ENCODE peak calls at places on chromosome 14, in five cellular contexts. U is kidney, W is mammary epithelial cell, H is colonic mucosa, T is neural progenitor cell. F is an unnamed sample.

GRCh38 chr14:59310644-59311043 is 122.2 kb downstream of the DAAM1 start:
- DNase-seq in U (no peak), W (no peak), H (no peak), T (no peak), F (no peak)

GRCh38 chr14:79631276-79631675 is 580.0 kb downstream of the DIO2 start:
- DNase-seq in U (peak), W (no peak), H (no peak), T (no peak), F (no peak)

GRCh38 chr14:29227631-29228030 is 461.0 kb downstream of the FOXG1 start:
- DNase-seq in U (no peak), W (no peak), H (no peak), T (no peak), F (no peak)

GRCh38 chr14:87434680-87435079 is 558.3 kb downstream of the GALC start:
- DNase-seq in U (no peak), W (no peak), H (no peak), T (peak), F (no peak)

GRCh38 chr14:68173227-68173972 is 353.8 kb downstream of the RAD51B start:
- DNase-seq in U (no peak), W (no peak), H (no peak), T (no peak), F (no peak)

GRCh38 chr14:94345344-94346072 is 22.4 kb upstream of the SERPINA6 start:
- DNase-seq in U (no peak), W (peak), H (no peak), T (no peak), F (no peak)

GRCh38 chr14:89040080-89040437 is 215.6 kb downstream of the TTC8 start:
- DNase-seq in U (no peak), W (no peak), H (no peak), T (no peak), F (no peak)

GRCh38 chr14:75979641-75980422 is 2.0 kb downstream of the TGFB3 start:
- DNase-seq in U (peak), W (no peak), H (no peak), T (no peak), F (no peak)

GRCh38 chr14:95140060-95140858 is 17.1 kb downstream of the DICER1 start:
- DNase-seq in U (no peak), W (peak), H (no peak), T (no peak), F (no peak)

GRCh38 chr14:44712095-44712822 is 205.2 kb upstream of the FSCB start:
- DNase-seq in U (no peak), W (no peak), H (no peak), T (peak), F (no peak)

GRCh38 chr14:47442206-47442605 is 233.2 kb downstream of the MDGA2 start:
- DNase-seq in U (no peak), W (peak), H (no peak), T (peak), F (no peak)

GRCh38 chr14:65287264-65288131 is 125.0 kb upstream of the FUT8 start:
- DNase-seq in U (no peak), W (no peak), H (no peak), T (no peak), F (peak)

GRCh38 chr14:50002926-50003212 is 110.0 kb downstream of the ARF6 start:
- DNase-seq in U (no peak), W (no peak), H (no peak), T (no peak), F (no peak)

GRCh38 chr14:75539165-75539561 is 16.9 kb downstream of the BATF start:
- DNase-seq in U (no peak), W (no peak), H (no peak), T (no peak), F (no peak)

GRCh38 chr14:54681819-54682261 is 114.9 kb downstream of the SAMD4A start:
- DNase-seq in U (no peak), W (peak), H (no peak), T (no peak), F (no peak)

GRCh38 chr14:64191756-64192155 is 102.4 kb downstream of the ESR2 start:
- DNase-seq in U (no peak), W (peak), H (no peak), T (no peak), F (no peak)

GRCh38 chr14:80845877-80846276 is 95.7 kb downstream of the CEP128 start:
- DNase-seq in U (no peak), W (no peak), H (no peak), T (no peak), F (no peak)

GRCh38 chr14:71212683-71213107 is 305.4 kb downstream of the PCNX1 start:
- DNase-seq in U (no peak), W (peak), H (no peak), T (peak), F (peak)

GRCh38 chr14:30607156-30607780 is 14.9 kb upstream of the SCFD1 start:
- DNase-seq in U (no peak), W (no peak), H (no peak), T (no peak), F (no peak)

GRCh38 chr14:105013150-105013787 is 7.6 kb downstream of the CDCA4 start:
- DNase-seq in U (no peak), W (no peak), H (no peak), T (no peak), F (no peak)

GRCh38 chr14:69543341-69544249 is 31.1 kb downstream of the CCDC177 start:
- DNase-seq in U (peak), W (peak), H (peak), T (peak), F (peak)

GRCh38 chr14:67003009-67003753 is 186.1 kb upstream of the GARIN2 start:
- DNase-seq in U (no peak), W (peak), H (no peak), T (no peak), F (no peak)

GRCh38 chr14:95959317-95959716 is 79.8 kb upstream of the C14orf132 start:
- DNase-seq in U (no peak), W (no peak), H (no peak), T (no peak), F (no peak)

GRCh38 chr14:67734675-67735074 is 33.0 kb downstream of the RDH12 start:
- DNase-seq in U (no peak), W (no peak), H (no peak), T (peak), F (no peak)

DNA sequence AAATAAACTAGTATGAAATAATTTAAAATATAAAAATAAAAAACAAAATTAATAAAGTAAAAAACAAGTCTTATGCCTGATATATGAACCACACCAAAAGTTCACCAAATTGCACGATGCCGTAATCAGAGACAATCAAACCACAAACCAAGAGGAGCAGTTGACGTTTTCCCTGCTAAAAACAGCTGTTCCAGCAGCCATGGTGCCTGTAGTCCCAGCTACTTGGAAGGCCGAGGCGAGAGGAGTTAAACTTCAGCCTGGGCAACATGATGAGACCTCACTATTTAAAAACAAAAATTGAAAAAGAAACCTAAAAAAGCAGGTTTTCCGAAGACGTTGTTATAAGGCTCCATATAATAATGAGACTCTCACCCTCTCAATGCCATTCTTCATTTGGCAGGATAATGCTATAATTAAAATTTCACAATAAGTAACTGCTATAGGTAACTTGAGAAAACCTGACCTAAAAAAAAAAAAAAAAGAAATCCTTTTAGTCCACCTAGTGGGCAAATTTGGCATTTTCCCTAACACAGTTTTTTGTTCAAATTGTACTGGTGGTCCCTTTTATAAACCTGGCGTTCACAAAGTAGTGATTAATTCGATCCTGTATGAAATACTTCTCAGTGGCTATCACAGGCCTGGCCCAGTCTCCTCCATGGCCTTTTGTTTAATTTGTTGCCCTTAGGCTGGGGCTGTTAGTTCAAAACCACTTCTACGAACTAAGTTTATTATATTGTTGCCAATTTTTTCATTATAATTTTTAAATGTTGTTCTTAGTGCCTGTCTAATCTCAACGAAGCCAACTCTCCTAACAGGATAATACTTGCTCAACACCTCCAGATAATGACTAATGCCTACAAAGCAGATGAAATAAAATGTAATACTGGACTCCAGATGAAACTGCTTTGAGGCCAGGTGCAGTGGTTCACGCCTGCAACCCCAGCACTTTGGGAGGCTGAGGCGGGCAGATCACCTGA is 62.1 kb downstream of the TNFAIP2 start:
- DNase-seq in U (no peak), W (peak), H (no peak), T (peak), F (no peak)
- H3K9ac ChIP-seq in U (no peak), W (no peak), H (no peak), T (no peak), F (no peak)

GRCh38 chr14:35631071-35631805 is 97.3 kb downstream of the INSM2 start:
- DNase-seq in U (no peak), W (no peak), H (no peak), T (no peak), F (no peak)
- H3K9ac ChIP-seq in U (no peak), W (no peak), H (no peak), T (no peak), F (no peak)

DNA sequence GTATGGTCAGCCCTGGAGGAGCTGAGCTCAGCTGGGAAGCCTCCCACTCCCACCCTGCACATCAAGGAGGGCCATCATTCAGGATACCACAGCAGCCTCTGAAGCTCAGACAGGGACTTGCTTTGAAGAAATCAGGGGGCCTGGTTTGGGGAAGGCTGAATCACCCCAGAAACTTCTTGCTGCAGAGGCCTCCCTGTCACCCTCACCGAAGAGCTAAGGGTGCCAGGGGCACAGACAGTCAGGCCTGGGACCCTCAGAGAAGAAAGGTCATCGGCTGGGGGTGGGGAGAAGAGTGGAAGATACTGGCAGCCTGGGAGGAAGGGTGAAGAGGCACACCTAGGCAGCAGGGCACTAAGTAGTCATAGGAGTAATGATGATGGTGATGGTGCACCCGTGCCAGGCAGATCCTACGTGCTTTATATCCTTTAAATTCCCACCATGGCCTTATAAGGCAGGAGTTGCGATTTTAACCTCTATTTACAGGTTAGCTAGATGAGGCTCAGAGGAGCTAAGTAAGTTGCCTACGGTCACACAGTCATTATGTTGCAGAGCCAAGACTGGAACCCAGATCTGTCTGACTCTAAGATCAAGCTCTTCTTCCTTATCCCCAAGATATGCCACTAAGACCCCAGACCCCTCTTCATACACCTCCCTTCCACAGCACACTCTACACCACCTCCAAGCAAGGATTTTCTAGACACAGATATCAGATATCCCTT is 28.5 kb upstream of the PNMA1 start:
- DNase-seq in U (no peak), W (no peak), H (peak), T (no peak), F (no peak)
- H3K9ac ChIP-seq in U (peak), W (no peak), H (peak), T (no peak), F (peak)

GRCh38 chr14:31761325-31761724 is 200.1 kb downstream of the NUBPL start:
- DNase-seq in U (no peak), W (no peak), H (no peak), T (no peak), F (no peak)

GRCh38 chr14:31766315-31766892 is 205.2 kb downstream of the NUBPL start:
- DNase-seq in U (no peak), W (no peak), H (no peak), T (no peak), F (no peak)

GRCh38 chr14:31760277-31760676 is 199.1 kb downstream of the NUBPL start:
- DNase-seq in U (no peak), W (no peak), H (no peak), T (no peak), F (no peak)

GRCh38 chr14:31758941-31759340 is 197.7 kb downstream of the NUBPL start:
- DNase-seq in U (no peak), W (no peak), H (no peak), T (no peak), F (no peak)

DNA sequence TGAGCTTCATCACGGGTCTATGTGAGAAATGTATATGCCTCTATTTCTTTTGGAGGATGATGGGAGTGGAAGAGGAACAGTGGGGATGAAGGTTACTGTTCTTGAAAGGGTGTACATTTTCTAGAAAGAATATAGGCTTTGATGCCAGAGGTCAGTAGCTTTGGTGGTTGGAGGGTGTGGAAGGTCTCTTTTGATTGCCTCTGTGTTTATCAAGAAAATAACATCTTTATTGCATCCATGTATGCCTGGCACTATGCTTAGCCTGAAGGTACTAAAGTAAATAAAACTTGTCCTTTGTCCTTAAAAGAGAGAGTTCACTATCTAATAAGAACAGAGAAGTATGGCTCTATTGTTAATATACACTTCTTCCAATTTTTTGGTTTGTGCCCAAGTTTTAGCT is 201.8 kb downstream of the NUBPL start:
- DNase-seq in U (no peak), W (no peak), H (peak), T (no peak), F (no peak)
- H3K9ac ChIP-seq in U (no peak), W (no peak), H (no peak), T (no peak), F (no peak)

GRCh38 chr14:103501921-103502669 is 20.5 kb downstream of the CKB start:
- DNase-seq in U (no peak), W (peak), H (no peak), T (no peak), F (no peak)

GRCh38 chr14:103501041-103501870 is 21.4 kb downstream of the CKB start:
- DNase-seq in U (no peak), W (no peak), H (no peak), T (no peak), F (no peak)

GRCh38 chr14:103502877-103503276 is 19.8 kb downstream of the CKB start:
- DNase-seq in U (no peak), W (no peak), H (no peak), T (no peak), F (no peak)

GRCh38 chr14:103499709-103500108 is 22.9 kb downstream of the CKB start:
- DNase-seq in U (no peak), W (no peak), H (no peak), T (no peak), F (no peak)

GRCh38 chr14:103500148-103500990 is 22.3 kb downstream of the CKB start:
- DNase-seq in U (peak), W (peak), H (peak), T (peak), F (peak)
- H3K9ac ChIP-seq in U (no peak), W (no peak), H (no peak), T (no peak), F (no peak)

GRCh38 chr14:37583358-37584210 is 11.5 kb downstream of the FOXA1 start:
- DNase-seq in U (peak), W (no peak), H (peak), T (peak), F (no peak)

GRCh38 chr14:37585101-37585479 is 10.0 kb downstream of the FOXA1 start:
- DNase-seq in U (no peak), W (no peak), H (peak), T (peak), F (no peak)

GRCh38 chr14:37586783-37587428 is 8.1 kb downstream of the FOXA1 start:
- DNase-seq in U (no peak), W (no peak), H (no peak), T (no peak), F (no peak)

GRCh38 chr14:37585971-37586759 is 8.9 kb downstream of the FOXA1 start:
- DNase-seq in U (no peak), W (no peak), H (peak), T (peak), F (no peak)

DNA sequence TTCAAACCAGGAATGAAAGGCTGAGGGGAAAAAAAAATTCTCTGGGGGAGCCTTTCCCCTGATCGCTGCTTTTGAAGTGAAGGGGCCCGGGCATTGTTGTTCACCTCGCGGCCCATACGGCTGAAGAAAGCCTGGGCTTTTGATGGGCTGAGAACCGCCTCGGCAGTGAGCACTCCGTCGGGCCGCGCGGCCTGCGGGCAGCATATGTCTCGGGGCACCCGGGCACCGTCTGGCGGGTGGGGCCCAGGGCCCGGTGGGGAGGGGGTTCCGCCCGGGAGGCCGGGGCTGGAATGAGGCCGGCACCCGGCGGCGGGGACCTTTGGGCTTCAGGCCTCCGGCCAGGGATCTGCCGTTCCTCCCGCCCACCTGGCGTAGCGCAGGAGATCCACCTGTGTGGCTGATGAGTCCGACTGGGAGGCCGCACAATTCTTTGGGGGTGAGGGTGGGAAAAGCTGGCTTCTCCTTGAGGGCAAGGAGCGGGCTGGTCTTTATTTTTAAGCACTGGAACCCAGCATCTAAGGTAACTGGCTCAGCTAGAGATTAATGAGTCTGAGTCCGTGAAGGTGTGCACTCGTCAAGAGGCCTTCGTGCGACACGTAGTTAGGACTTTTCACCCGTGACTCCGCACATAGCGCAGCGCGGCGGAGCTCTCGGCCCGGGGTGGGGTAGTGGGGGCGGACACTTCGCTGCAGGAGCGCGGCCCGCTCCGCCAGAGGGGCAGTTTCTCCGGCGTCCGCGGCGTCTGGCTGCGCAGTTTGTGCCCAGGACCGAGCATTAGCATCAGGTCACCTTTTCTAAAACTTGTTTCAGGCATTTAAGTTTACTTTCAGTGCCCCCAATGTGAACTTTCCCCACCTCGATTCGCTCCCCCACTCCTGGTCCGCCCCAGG is 10.6 kb downstream of the FOXA1 start:
- DNase-seq in U (peak), W (no peak), H (peak), T (no peak), F (no peak)
- H3K9ac ChIP-seq in U (no peak), W (no peak), H (peak), T (no peak), F (no peak)

GRCh38 chr14:99649643-99650042 is 4.7 kb downstream of the HHIPL1 start:
- DNase-seq in U (no peak), W (no peak), H (no peak), T (no peak), F (no peak)
- H3K9ac ChIP-seq in U (no peak), W (no peak), H (no peak), T (no peak), F (no peak)

GRCh38 chr14:52950898-52951729 is at the start of gene FERMT2:
- DNase-seq in U (peak), W (peak), H (peak), T (peak), F (peak)
- H3K9ac ChIP-seq in U (peak), W (peak), H (peak), T (peak), F (peak)

GRCh38 chr14:20564501-20564997 is 3.7 kb upstream of the RNASE9 start:
- DNase-seq in U (no peak), W (no peak), H (no peak), T (peak), F (no peak)
- H3K9ac ChIP-seq in U (no peak), W (no peak), H (no peak), T (no peak), F (no peak)

F was measured in DND-41.